ENCODE peak calls at places on chromosome 11, in eight cellular contexts. Q is uterus; L is nephron progenitor cell; E is RWPE1; F is cardiac muscle cell; G is astrocyte of the spinal cord; M is body of pancreas; W is CD8-positive, alpha-beta T cell. D is an unnamed sample.

GRCh38 chr11:131488208-131488607 is 117.8 kb downstream of the NTM start:
- DNase-seq in E (no peak), L (no peak), Q (no peak), M (peak), W (no peak), G (no peak), F (no peak), D (no peak)

GRCh38 chr11:12215192-12215591 is 104.8 kb downstream of the MICAL2 start:
- DNase-seq in M (no peak), G (no peak), W (no peak), Q (no peak), F (no peak), E (no peak), L (peak), D (no peak)

GRCh38 chr11:112656772-112657428 is 304.3 kb upstream of the NCAM1 start:
- DNase-seq in L (no peak), F (peak), Q (no peak), E (peak), G (peak), W (no peak), M (no peak), D (peak)

GRCh38 chr11:56624661-56625110 is 10.0 kb upstream of the OR5M1 start:
- DNase-seq in E (peak), L (no peak), G (peak), W (no peak), F (peak), Q (no peak), M (no peak), D (peak)

GRCh38 chr11:130428271-130428670 is at the start of gene ADAMTS8:
- DNase-seq in E (no peak), M (no peak), Q (no peak), F (no peak), G (no peak), W (no peak), L (peak), D (no peak)

GRCh38 chr11:122050021-122050710 is 65.8 kb downstream of the BLID start:
- DNase-seq in E (no peak), Q (no peak), G (no peak), L (no peak), W (no peak), F (no peak), M (no peak), D (peak)

GRCh38 chr11:79413258-79413657 is 27.6 kb downstream of the TENM4 start:
- DNase-seq in W (no peak), L (peak), F (peak), G (peak), E (peak), Q (peak), M (peak), D (peak)

GRCh38 chr11:3218483-3219280 is at the start of gene MRGPRG:
- DNase-seq in W (no peak), L (no peak), G (no peak), M (no peak), E (no peak), Q (no peak), F (no peak), D (no peak)

GRCh38 chr11:122293298-122294023 is 177.4 kb upstream of the BLID start:
- DNase-seq in M (no peak), L (no peak), W (no peak), Q (no peak), G (no peak), F (peak), E (no peak), D (peak)

GRCh38 chr11:58900479-58901420 is 38.5 kb upstream of the GLYATL1 start:
- DNase-seq in M (peak), G (peak), L (peak), Q (no peak), W (no peak), E (peak), F (peak), D (peak)

GRCh38 chr11:83033972-83034672 is 37.6 kb downstream of the RAB30 start:
- DNase-seq in L (peak), G (peak), M (peak), E (peak), Q (peak), F (peak), W (no peak), D (peak)

DNA sequence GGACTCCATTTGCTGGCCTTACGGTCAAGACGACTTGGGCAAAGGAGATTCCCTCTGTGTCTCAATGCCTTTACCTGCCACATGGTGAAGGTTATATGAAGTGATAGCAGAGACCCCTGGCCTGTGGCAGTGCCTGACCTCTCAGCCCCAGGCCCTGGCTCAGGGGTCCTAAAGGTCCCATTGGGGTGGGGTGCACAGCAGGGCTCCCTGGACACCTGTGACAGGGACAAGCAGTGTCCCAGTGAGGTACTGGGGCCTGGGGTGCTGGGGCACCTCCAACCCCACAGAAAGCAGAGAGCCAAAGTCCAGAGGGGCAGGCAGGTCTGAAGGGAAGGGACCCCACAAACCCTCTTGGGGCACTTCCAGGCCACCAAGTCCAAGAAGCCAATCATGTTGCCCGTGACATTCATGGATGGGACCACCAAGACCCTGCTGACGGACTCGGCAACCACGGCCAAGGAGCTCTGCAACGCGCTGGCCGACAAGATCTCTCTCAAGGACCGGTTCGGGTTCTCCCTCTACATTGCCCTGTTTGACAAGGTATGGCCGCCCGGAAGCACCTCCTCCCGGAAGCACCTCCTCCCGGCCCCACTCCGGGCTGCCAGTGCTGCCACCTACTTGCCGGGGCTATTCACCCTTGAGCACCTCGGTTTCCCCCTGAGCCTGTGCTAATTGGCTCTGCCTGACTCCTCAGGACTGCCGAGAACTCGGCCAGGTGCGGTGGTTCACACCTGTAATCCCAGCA is 62.5 kb downstream of the MYO7A start:
- DNase-seq in Q (no peak), W (no peak), L (no peak), E (no peak), G (no peak), M (no peak), F (no peak), D (no peak)
- TF ChIP-seq CTCF in Q (no peak), W (no peak), L (no peak), E (no peak), G (no peak), M (no peak), F (no peak), D (no peak)

GRCh38 chr11:5258543-5259262 is 4.1 kb upstream of the HBG2 start:
- DNase-seq in E (no peak), F (no peak), M (no peak), W (no peak), G (no peak), L (peak), Q (no peak), D (no peak)
- TF ChIP-seq CTCF in E (no peak), F (no peak), M (no peak), W (no peak), G (no peak), L (no peak), Q (no peak), D (no peak)

GRCh38 chr11:64659417-64660144 is 63.4 kb downstream of the NRXN2 start:
- DNase-seq in W (no peak), G (peak), F (peak), E (peak), L (no peak), Q (no peak), M (no peak), D (peak)
- TF ChIP-seq CTCF in W (no peak), G (no peak), F (no peak), E (no peak), L (no peak), Q (no peak), M (no peak), D (no peak)

GRCh38 chr11:127018683-127019279 is 18.2 kb upstream of the KIRREL3 start:
- DNase-seq in Q (no peak), M (peak), G (no peak), L (no peak), F (no peak), E (no peak), W (no peak), D (no peak)
- TF ChIP-seq CTCF in Q (no peak), M (no peak), G (no peak), L (no peak), F (no peak), E (no peak), W (no peak), D (no peak)

GRCh38 chr11:75246006-75246672 is 5.6 kb downstream of the TPBGL start:
- DNase-seq in E (no peak), G (no peak), L (peak), M (peak), W (no peak), F (no peak), Q (peak), D (no peak)
- TF ChIP-seq CTCF in E (no peak), G (no peak), L (no peak), M (no peak), W (no peak), F (no peak), Q (no peak), D (no peak)

DNA sequence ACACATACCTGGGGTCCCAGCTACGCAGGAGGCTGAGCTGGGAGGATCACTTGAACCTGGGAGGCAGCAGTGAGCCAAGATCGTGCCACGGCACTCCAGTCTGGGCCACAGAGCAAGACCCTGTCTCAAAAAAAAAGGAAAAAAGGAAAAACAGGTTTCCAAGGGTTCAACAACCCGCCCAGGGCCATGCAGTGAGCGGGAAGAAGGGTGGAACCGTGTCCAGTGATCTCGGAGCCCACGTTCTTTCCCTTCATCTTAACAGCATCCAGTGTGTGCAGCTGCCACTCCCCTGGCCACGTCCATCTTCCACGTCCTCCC is 14.9 kb upstream of the LRP5 start:
- DNase-seq in G (no peak), E (no peak), M (no peak), F (no peak), L (no peak), W (no peak), Q (no peak), D (no peak)
- TF ChIP-seq CTCF in G (no peak), E (no peak), M (no peak), F (no peak), L (no peak), W (no peak), Q (no peak), D (no peak)

GRCh38 chr11:43708776-43709175 is 28.2 kb downstream of the HSD17B12 start:
- DNase-seq in W (no peak), F (peak), Q (no peak), E (peak), L (no peak), G (no peak), M (no peak), D (peak)
- TF ChIP-seq CTCF in W (no peak), F (peak), Q (no peak), E (peak), L (no peak), G (peak), M (peak), D (peak)

GRCh38 chr11:132523929-132524328 is 1008.4 kb downstream of the OPCML start:
- DNase-seq in F (no peak), W (no peak), Q (no peak), L (no peak), G (no peak), E (no peak), M (no peak), D (no peak)
- TF ChIP-seq CTCF in F (no peak), W (no peak), Q (no peak), L (no peak), G (no peak), E (no peak), M (no peak), D (no peak)